ENCODE peak calls at places on chromosomes 16 and 17, in ten cellular contexts. One of them, this sample, is unnamed.

GRCh38 chr17:63433746-63434591 is 12.1 kb downstream of the CYB561 start:
- DNase-seq in lung: peak
- DNase-seq in ELR: peak
- DNase-seq in NCI-H524: no peak
- DNase-seq in breast epithelium: no peak
- DNase-seq in activated CD4-positive, alpha-beta T cell treated with anti-CD3 and anti-CD28 coated beads, Interleukin-2, amount 50 U/mL, for 4 hours: no peak
- DNase-seq in substantia nigra: no peak
- DNase-seq in thoracic aorta: peak
- DNase-seq in upper lobe of left lung: peak
- DNase-seq in hypothalamus: no peak
- DNase-seq in this sample: no peak

GRCh38 chr17:35788504-35788998 is 6.9 kb downstream of the MMP28 start:
- DNase-seq in lung: no peak
- DNase-seq in activated CD4-positive, alpha-beta T cell treated with anti-CD3 and anti-CD28 coated beads, Interleukin-2, amount 50 U/mL, for 4 hours: no peak
- DNase-seq in substantia nigra: no peak
- DNase-seq in thoracic aorta: no peak
- DNase-seq in ELR: peak
- DNase-seq in NCI-H524: no peak
- DNase-seq in upper lobe of left lung: peak
- DNase-seq in hypothalamus: no peak
- DNase-seq in breast epithelium: no peak
- DNase-seq in this sample: no peak

GRCh38 chr16:28192811-28193529 is 18.8 kb downstream of the XPO6 start:
- DNase-seq in substantia nigra: no peak
- DNase-seq in NCI-H524: no peak
- DNase-seq in ELR: no peak
- DNase-seq in upper lobe of left lung: peak
- DNase-seq in activated CD4-positive, alpha-beta T cell treated with anti-CD3 and anti-CD28 coated beads, Interleukin-2, amount 50 U/mL, for 4 hours: peak
- DNase-seq in hypothalamus: no peak
- DNase-seq in breast epithelium: no peak
- DNase-seq in lung: no peak
- DNase-seq in thoracic aorta: no peak
- DNase-seq in this sample: peak

GRCh38 chr17:41307647-41308046 is 1.5 kb downstream of the KRTAP16-1 start:
- DNase-seq in upper lobe of left lung: peak
- DNase-seq in hypothalamus: no peak
- DNase-seq in thoracic aorta: no peak
- DNase-seq in substantia nigra: no peak
- DNase-seq in ELR: no peak
- DNase-seq in activated CD4-positive, alpha-beta T cell treated with anti-CD3 and anti-CD28 coated beads, Interleukin-2, amount 50 U/mL, for 4 hours: no peak
- DNase-seq in lung: no peak
- DNase-seq in NCI-H524: no peak
- DNase-seq in breast epithelium: no peak
- DNase-seq in this sample: no peak

GRCh38 chr16:17556276-17557052 is 85.7 kb upstream of the XYLT1 start:
- DNase-seq in thoracic aorta: no peak
- DNase-seq in ELR: peak
- DNase-seq in NCI-H524: peak
- DNase-seq in breast epithelium: no peak
- DNase-seq in lung: no peak
- DNase-seq in upper lobe of left lung: no peak
- DNase-seq in hypothalamus: no peak
- DNase-seq in activated CD4-positive, alpha-beta T cell treated with anti-CD3 and anti-CD28 coated beads, Interleukin-2, amount 50 U/mL, for 4 hours: no peak
- DNase-seq in substantia nigra: no peak
- DNase-seq in this sample: no peak

GRCh38 chr16:79426663-79427062 is 173.9 kb downstream of the MAF start:
- DNase-seq in upper lobe of left lung: no peak
- DNase-seq in hypothalamus: no peak
- DNase-seq in breast epithelium: no peak
- DNase-seq in lung: no peak
- DNase-seq in NCI-H524: no peak
- DNase-seq in substantia nigra: no peak
- DNase-seq in ELR: no peak
- DNase-seq in thoracic aorta: no peak
- DNase-seq in activated CD4-positive, alpha-beta T cell treated with anti-CD3 and anti-CD28 coated beads, Interleukin-2, amount 50 U/mL, for 4 hours: no peak
- DNase-seq in this sample: no peak

GRCh38 chr17:43983515-43984411 is 20.7 kb upstream of the NAGS start:
- DNase-seq in NCI-H524: peak
- DNase-seq in breast epithelium: no peak
- DNase-seq in substantia nigra: no peak
- DNase-seq in thoracic aorta: no peak
- DNase-seq in hypothalamus: no peak
- DNase-seq in activated CD4-positive, alpha-beta T cell treated with anti-CD3 and anti-CD28 coated beads, Interleukin-2, amount 50 U/mL, for 4 hours: no peak
- DNase-seq in lung: no peak
- DNase-seq in upper lobe of left lung: peak
- DNase-seq in ELR: peak
- DNase-seq in this sample: no peak

GRCh38 chr17:60047590-60047989 is 31.1 kb downstream of the HEATR6 start:
- DNase-seq in lung: no peak
- DNase-seq in ELR: no peak
- DNase-seq in hypothalamus: no peak
- DNase-seq in upper lobe of left lung: no peak
- DNase-seq in activated CD4-positive, alpha-beta T cell treated with anti-CD3 and anti-CD28 coated beads, Interleukin-2, amount 50 U/mL, for 4 hours: no peak
- DNase-seq in substantia nigra: no peak
- DNase-seq in NCI-H524: no peak
- DNase-seq in breast epithelium: no peak
- DNase-seq in thoracic aorta: no peak
- DNase-seq in this sample: no peak

GRCh38 chr16:17177242-17177967 is 293.4 kb downstream of the XYLT1 start:
- DNase-seq in lung: no peak
- DNase-seq in ELR: peak
- DNase-seq in substantia nigra: no peak
- DNase-seq in upper lobe of left lung: no peak
- DNase-seq in thoracic aorta: no peak
- DNase-seq in hypothalamus: no peak
- DNase-seq in activated CD4-positive, alpha-beta T cell treated with anti-CD3 and anti-CD28 coated beads, Interleukin-2, amount 50 U/mL, for 4 hours: no peak
- DNase-seq in NCI-H524: peak
- DNase-seq in breast epithelium: no peak
- DNase-seq in this sample: no peak

GRCh38 chr16:82580293-82580900 is 46.4 kb upstream of the CDH13 start:
- DNase-seq in upper lobe of left lung: no peak
- DNase-seq in breast epithelium: no peak
- DNase-seq in NCI-H524: peak
- DNase-seq in lung: no peak
- DNase-seq in hypothalamus: no peak
- DNase-seq in ELR: peak
- DNase-seq in activated CD4-positive, alpha-beta T cell treated with anti-CD3 and anti-CD28 coated beads, Interleukin-2, amount 50 U/mL, for 4 hours: no peak
- DNase-seq in substantia nigra: no peak
- DNase-seq in thoracic aorta: no peak
- DNase-seq in this sample: no peak

GRCh38 chr17:55285340-55286301 is 20.9 kb downstream of the HLF start:
- DNase-seq in thoracic aorta: peak
- DNase-seq in lung: peak
- DNase-seq in substantia nigra: peak
- DNase-seq in breast epithelium: peak
- DNase-seq in upper lobe of left lung: peak
- DNase-seq in NCI-H524: no peak
- DNase-seq in activated CD4-positive, alpha-beta T cell treated with anti-CD3 and anti-CD28 coated beads, Interleukin-2, amount 50 U/mL, for 4 hours: no peak
- DNase-seq in hypothalamus: peak
- DNase-seq in ELR: no peak
- DNase-seq in this sample: no peak

GRCh38 chr17:48997103-48997826 is at the start of gene IGF2BP1:
- DNase-seq in breast epithelium: no peak
- DNase-seq in thoracic aorta: no peak
- DNase-seq in activated CD4-positive, alpha-beta T cell treated with anti-CD3 and anti-CD28 coated beads, Interleukin-2, amount 50 U/mL, for 4 hours: no peak
- DNase-seq in lung: no peak
- DNase-seq in hypothalamus: no peak
- DNase-seq in NCI-H524: peak
- DNase-seq in upper lobe of left lung: no peak
- DNase-seq in ELR: peak
- DNase-seq in substantia nigra: no peak
- DNase-seq in this sample: no peak

GRCh38 chr16:6846452-6846851 is 486.2 kb upstream of the RBFOX1 start:
- DNase-seq in ELR: no peak
- DNase-seq in activated CD4-positive, alpha-beta T cell treated with anti-CD3 and anti-CD28 coated beads, Interleukin-2, amount 50 U/mL, for 4 hours: no peak
- DNase-seq in hypothalamus: no peak
- DNase-seq in breast epithelium: no peak
- DNase-seq in upper lobe of left lung: no peak
- DNase-seq in NCI-H524: no peak
- DNase-seq in substantia nigra: no peak
- DNase-seq in lung: no peak
- DNase-seq in thoracic aorta: no peak
- DNase-seq in this sample: no peak

This sample was measured in activated T-helper 9 cell treated with anti-CD3 and anti-CD28 coated beads, Interleukin-2, amount 50 U/mL, for 16 hours.